ENCODE peak calls at places on chromosome 3, in seven cellular contexts. One of them, this sample, is unnamed.

GRCh38 chr3:141853146-141853690 is 23.2 kb upstream of the ATP1B3 start:
- DNase-seq in GM23338: no peak
- DNase-seq in breast epithelium: no peak
- DNase-seq in HCT116: no peak
- DNase-seq in HepG2: no peak
- DNase-seq in GM12878: no peak
- DNase-seq in H1: no peak
- DNase-seq in this sample: peak

GRCh38 chr3:71690222-71690821 is 34.9 kb downstream of the EIF4E3 start:
- DNase-seq in GM23338: peak
- DNase-seq in breast epithelium: no peak
- DNase-seq in HCT116: no peak
- DNase-seq in HepG2: no peak
- DNase-seq in GM12878: no peak
- DNase-seq in H1: no peak
- DNase-seq in this sample: no peak

GRCh38 chr3:152436707-152437615 is 168.2 kb downstream of the MBNL1 start:
- DNase-seq in GM23338: no peak
- DNase-seq in breast epithelium: no peak
- DNase-seq in HCT116: no peak
- DNase-seq in HepG2: no peak
- DNase-seq in GM12878: no peak
- DNase-seq in H1: no peak
- DNase-seq in this sample: no peak

GRCh38 chr3:197478746-197479668 is 76.8 kb downstream of the BDH1 start:
- DNase-seq in GM23338: no peak
- DNase-seq in breast epithelium: no peak
- DNase-seq in HCT116: no peak
- DNase-seq in HepG2: no peak
- DNase-seq in GM12878: no peak
- DNase-seq in H1: no peak
- DNase-seq in this sample: no peak

GRCh38 chr3:188807002-188807401 is 364.8 kb upstream of the TPRG1 start:
- DNase-seq in GM23338: peak
- DNase-seq in breast epithelium: no peak
- DNase-seq in HCT116: peak
- DNase-seq in HepG2: no peak
- DNase-seq in GM12878: no peak
- DNase-seq in H1: no peak
- DNase-seq in this sample: no peak

GRCh38 chr3:17038900-17039545 is 154.3 kb downstream of the PLCL2 start:
- DNase-seq in GM23338: no peak
- DNase-seq in breast epithelium: no peak
- DNase-seq in HCT116: peak
- DNase-seq in HepG2: no peak
- DNase-seq in GM12878: no peak
- DNase-seq in H1: no peak
- DNase-seq in this sample: no peak

GRCh38 chr3:44885618-44886017 is 11.2 kb downstream of the TGM4 start:
- DNase-seq in GM23338: no peak
- DNase-seq in breast epithelium: no peak
- DNase-seq in HCT116: peak
- DNase-seq in HepG2: peak
- DNase-seq in GM12878: no peak
- DNase-seq in H1: no peak
- DNase-seq in this sample: no peak

GRCh38 chr3:13416002-13416793 is 3.9 kb downstream of the NUP210 start:
- DNase-seq in GM23338: peak
- DNase-seq in breast epithelium: no peak
- DNase-seq in HCT116: no peak
- DNase-seq in HepG2: no peak
- DNase-seq in GM12878: no peak
- DNase-seq in H1: peak
- DNase-seq in this sample: peak

GRCh38 chr3:63862804-63863149 is 828 bp downstream of the THOC7 start:
- DNase-seq in GM23338: no peak
- DNase-seq in breast epithelium: no peak
- DNase-seq in HCT116: no peak
- DNase-seq in HepG2: peak
- DNase-seq in GM12878: no peak
- DNase-seq in H1: no peak
- DNase-seq in this sample: no peak

GRCh38 chr3:133413166-133414020 is 13.5 kb downstream of the BFSP2 start:
- DNase-seq in GM23338: no peak
- DNase-seq in breast epithelium: no peak
- DNase-seq in HCT116: no peak
- DNase-seq in HepG2: no peak
- DNase-seq in GM12878: no peak
- DNase-seq in H1: no peak
- DNase-seq in this sample: no peak

GRCh38 chr3:180548050-180548449 is 53.9 kb upstream of the TTC14 start:
- DNase-seq in GM23338: no peak
- DNase-seq in breast epithelium: no peak
- DNase-seq in HCT116: no peak
- DNase-seq in HepG2: no peak
- DNase-seq in GM12878: no peak
- DNase-seq in H1: no peak
- DNase-seq in this sample: no peak

GRCh38 chr3:186281172-186281571 is 80.9 kb downstream of the DGKG start:
- DNase-seq in GM23338: no peak
- DNase-seq in breast epithelium: no peak
- DNase-seq in HCT116: no peak
- DNase-seq in HepG2: no peak
- DNase-seq in GM12878: no peak
- DNase-seq in H1: no peak
- DNase-seq in this sample: no peak

GRCh38 chr3:171804618-171805389 is 5.5 kb downstream of the PLD1 start:
- DNase-seq in GM23338: no peak
- DNase-seq in breast epithelium: no peak
- DNase-seq in HCT116: no peak
- DNase-seq in HepG2: no peak
- DNase-seq in GM12878: no peak
- DNase-seq in H1: no peak
- DNase-seq in this sample: no peak

GRCh38 chr3:171805687-171806086 is 4.6 kb downstream of the PLD1 start:
- DNase-seq in GM23338: no peak
- DNase-seq in breast epithelium: no peak
- DNase-seq in HCT116: no peak
- DNase-seq in HepG2: no peak
- DNase-seq in GM12878: no peak
- DNase-seq in H1: no peak
- DNase-seq in this sample: no peak

GRCh38 chr3:171807806-171808205 is 2.5 kb downstream of the PLD1 start:
- DNase-seq in GM23338: no peak
- DNase-seq in breast epithelium: no peak
- DNase-seq in HCT116: no peak
- DNase-seq in HepG2: peak
- DNase-seq in GM12878: no peak
- DNase-seq in H1: no peak
- DNase-seq in this sample: no peak

GRCh38 chr3:171807129-171807675 is 3.1 kb downstream of the PLD1 start:
- DNase-seq in GM23338: no peak
- DNase-seq in breast epithelium: no peak
- DNase-seq in HCT116: no peak
- DNase-seq in HepG2: no peak
- DNase-seq in GM12878: no peak
- DNase-seq in H1: no peak
- DNase-seq in this sample: no peak

DNA sequence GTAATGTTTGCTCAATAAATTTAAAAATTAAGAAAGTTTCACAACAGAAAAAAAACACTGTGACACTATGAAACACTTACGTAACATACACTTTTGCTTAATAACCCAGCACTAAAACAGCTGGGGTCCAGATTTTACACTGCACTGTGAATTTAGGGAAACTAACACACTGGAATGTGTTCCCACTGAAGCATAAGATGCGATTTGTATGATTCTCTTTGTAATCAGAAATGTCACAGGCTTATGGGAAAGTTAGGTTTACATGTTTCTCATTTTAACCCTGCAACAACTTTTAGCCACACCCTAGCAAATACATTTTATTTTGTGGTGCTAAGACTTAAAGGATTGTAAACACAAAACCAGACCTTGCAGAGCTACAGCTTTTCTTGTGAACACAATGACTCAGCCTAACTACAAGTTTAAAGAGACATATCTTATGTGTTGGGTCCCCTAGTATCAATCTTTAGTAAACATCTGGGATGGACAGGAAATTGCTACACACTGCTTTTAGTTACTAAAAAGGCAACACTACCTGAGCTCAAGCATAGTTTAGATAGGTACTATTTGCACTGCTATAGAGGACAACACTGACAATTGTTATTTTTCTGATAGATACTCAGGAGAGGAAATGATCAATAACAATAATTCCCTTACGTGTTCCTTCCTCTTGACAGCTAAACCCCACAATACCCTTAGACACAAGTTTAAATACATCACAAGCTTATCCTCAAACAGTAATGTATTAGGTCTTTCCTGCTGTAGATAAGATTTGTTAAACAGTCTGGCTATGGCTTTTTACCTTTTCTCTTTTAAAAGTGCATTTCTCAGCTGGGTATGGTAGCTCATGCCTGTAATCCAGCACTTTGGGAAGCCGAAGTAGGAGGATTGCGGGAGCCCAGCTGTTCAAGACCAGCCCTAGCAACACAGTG is 3.8 kb downstream of the PLD1 start:
- DNase-seq in GM23338: no peak
- DNase-seq in breast epithelium: no peak
- DNase-seq in HCT116: no peak
- DNase-seq in HepG2: peak
- DNase-seq in GM12878: no peak
- DNase-seq in H1: no peak
- DNase-seq in this sample: no peak
- TF ChIP-seq POLR2AphosphoS5 in GM23338: no peak
- TF ChIP-seq POLR2AphosphoS5 in breast epithelium: no peak
- TF ChIP-seq POLR2AphosphoS5 in HCT116: no peak
- TF ChIP-seq POLR2AphosphoS5 in HepG2: no peak
- TF ChIP-seq POLR2AphosphoS5 in GM12878: no peak
- TF ChIP-seq POLR2AphosphoS5 in H1: no peak
- TF ChIP-seq POLR2AphosphoS5 in this sample: no peak

GRCh38 chr3:112560330-112560729 is 1.4 kb downstream of the ATG3 start:
- DNase-seq in GM23338: no peak
- DNase-seq in breast epithelium: no peak
- DNase-seq in HCT116: no peak
- DNase-seq in HepG2: no peak
- DNase-seq in GM12878: no peak
- DNase-seq in H1: no peak
- DNase-seq in this sample: no peak
- H3K4me3 ChIP-seq in GM23338: peak
- H3K4me3 ChIP-seq in breast epithelium: peak
- H3K4me3 ChIP-seq in HCT116: peak
- H3K4me3 ChIP-seq in HepG2: peak
- H3K4me3 ChIP-seq in GM12878: peak
- H3K4me3 ChIP-seq in H1: peak
- H3K4me3 ChIP-seq in this sample: peak

GRCh38 chr3:174322789-174323188 is 536.3 kb upstream of the NAALADL2 start:
- DNase-seq in GM23338: no peak
- DNase-seq in breast epithelium: no peak
- DNase-seq in HCT116: no peak
- DNase-seq in HepG2: no peak
- DNase-seq in GM12878: no peak
- DNase-seq in H1: no peak
- DNase-seq in this sample: no peak
- TF ChIP-seq POLR2AphosphoS5 in GM23338: no peak
- TF ChIP-seq POLR2AphosphoS5 in breast epithelium: no peak
- TF ChIP-seq POLR2AphosphoS5 in HCT116: no peak
- TF ChIP-seq POLR2AphosphoS5 in HepG2: no peak
- TF ChIP-seq POLR2AphosphoS5 in GM12878: no peak
- TF ChIP-seq POLR2AphosphoS5 in H1: no peak
- TF ChIP-seq POLR2AphosphoS5 in this sample: no peak

GRCh38 chr3:36764704-36765038 is 318 bp upstream of the DCLK3 start:
- DNase-seq in GM23338: no peak
- DNase-seq in breast epithelium: no peak
- DNase-seq in HCT116: no peak
- DNase-seq in HepG2: no peak
- DNase-seq in GM12878: no peak
- DNase-seq in H1: no peak
- DNase-seq in this sample: no peak
- H3K4me3 ChIP-seq in GM23338: peak
- H3K4me3 ChIP-seq in breast epithelium: peak
- H3K4me3 ChIP-seq in HCT116: no peak
- H3K4me3 ChIP-seq in HepG2: no peak
- H3K4me3 ChIP-seq in GM12878: no peak
- H3K4me3 ChIP-seq in H1: peak
- H3K4me3 ChIP-seq in this sample: no peak